ENCODE peak calls at places on chromosomes 4 and X, in six cellular contexts. I, N, T, E, D and P are unnamed samples.

GRCh38 chrX:47384502-47384901 is 14.1 kb downstream of the ZNF157 start:
- DNase-seq in I (peak), N (peak), T (peak), E (no peak), D (peak), P (no peak)

GRCh38 chrX:48918644-48919340 is at the start of gene PIM2:
- DNase-seq in I (peak), N (peak), T (peak), E (peak), D (peak), P (peak)

GRCh38 chr4:144787365-144788263 is 141.7 kb downstream of the HHIP start:
- DNase-seq in I (no peak), N (peak), T (peak), E (no peak), D (no peak), P (no peak)

GRCh38 chr4:170198742-170199141 is 109.0 kb upstream of the AADAT start:
- DNase-seq in I (no peak), N (no peak), T (peak), E (no peak), D (no peak), P (no peak)

GRCh38 chr4:111821342-111821741 is 323.9 kb upstream of the FAM241A start:
- DNase-seq in I (no peak), N (no peak), T (no peak), E (no peak), D (no peak), P (no peak)

GRCh38 chrX:72142094-72142843 is 10.6 kb upstream of the RTL5 start:
- DNase-seq in I (peak), N (no peak), T (no peak), E (no peak), D (no peak), P (no peak)

GRCh38 chrX:110795645-110796510 is at the start of gene CHRDL1:
- DNase-seq in I (no peak), N (peak), T (peak), E (no peak), D (peak), P (peak)

GRCh38 chrX:53435997-53436396 is 1.8 kb upstream of the HSD17B10 start:
- DNase-seq in I (peak), N (peak), T (peak), E (peak), D (no peak), P (no peak)

GRCh38 chr4:153466637-153467153 is 535 bp downstream of the TMEM131L start:
- DNase-seq in I (no peak), N (no peak), T (no peak), E (no peak), D (no peak), P (no peak)

GRCh38 chr4:90357117-90357710 is 230.0 kb downstream of the CCSER1 start:
- DNase-seq in I (no peak), N (peak), T (peak), E (no peak), D (no peak), P (no peak)

GRCh38 chr4:7771056-7771455 is 168.6 kb downstream of the AFAP1 start:
- DNase-seq in I (no peak), N (no peak), T (no peak), E (no peak), D (no peak), P (peak)

GRCh38 chr4:156962551-156962974 is 9.0 kb downstream of the PDGFC start:
- DNase-seq in I (no peak), N (peak), T (peak), E (no peak), D (no peak), P (no peak)

GRCh38 chr4:57043304-57044251 is 64.9 kb downstream of the POLR2B start:
- DNase-seq in I (no peak), N (peak), T (peak), E (no peak), D (no peak), P (no peak)

GRCh38 chr4:20995591-20995990 is 295.3 kb downstream of the PACRGL start:
- DNase-seq in I (no peak), N (no peak), T (no peak), E (no peak), D (no peak), P (no peak)

GRCh38 chr4:130563185-130563890 is 1467.4 kb downstream of the C4orf33 start:
- DNase-seq in I (no peak), N (peak), T (peak), E (no peak), D (peak), P (peak)

GRCh38 chr4:1770791-1771231 is 22.3 kb upstream of the FGFR3 start:
- DNase-seq in I (no peak), N (no peak), T (no peak), E (no peak), D (no peak), P (no peak)

GRCh38 chrX:23766650-23767551 is 16.1 kb upstream of the SAT1 start:
- DNase-seq in I (no peak), N (no peak), T (no peak), E (no peak), D (no peak), P (no peak)